ENCODE peak calls at places on chromosomes 13 and 19, in five cellular contexts. S is GDM1; R is NCI-H2171 treated with DMSO at 0.1 percent for 48 hours; J is hepatic stellate cell; L is activated T-cell treated with anti-CD3 and anti-CD28 coated beads, Interleukin-2, amount 50 U/mL, for 72 hours. U is an unnamed sample.

GRCh38 chr13:90867336-90867683 is 480.2 kb upstream of the MIR17HG start:
- DNase-seq in S (peak), R (peak), J (peak), L (peak), U (peak)

GRCh38 chr13:31538067-31539042 is 201.0 kb upstream of the RXFP2 start:
- DNase-seq in S (no peak), R (peak), J (peak), L (no peak), U (no peak)

GRCh38 chr13:43916828-43917227 is 37.1 kb downstream of the LACC1 start:
- DNase-seq in S (no peak), R (no peak), J (no peak), L (no peak), U (no peak)

GRCh38 chr13:113777311-113778260 is 18.6 kb downstream of the TMEM255B start:
- DNase-seq in S (no peak), R (no peak), J (no peak), L (no peak), U (no peak)

GRCh38 chr19:58035863-58036262 is 2.0 kb downstream of the ZSCAN1 start:
- DNase-seq in S (no peak), R (no peak), J (no peak), L (no peak), U (no peak)

GRCh38 chr19:39351537-39352037 is 9.4 kb downstream of the SAMD4B start:
- DNase-seq in S (no peak), R (peak), J (peak), L (peak), U (no peak)

GRCh38 chr19:3208317-3209207 is 15.9 kb upstream of the CELF5 start:
- DNase-seq in S (no peak), R (no peak), J (no peak), L (no peak), U (no peak)

GRCh38 chr13:97119899-97120745 is 102.0 kb upstream of the MBNL2 start:
- DNase-seq in S (no peak), R (no peak), J (no peak), L (no peak), U (no peak)

GRCh38 chr19:17209126-17210036 is 5.8 kb upstream of the USE1 start:
- DNase-seq in S (peak), R (no peak), J (no peak), L (peak), U (no peak)

GRCh38 chr13:56352901-56353300 is 787.8 kb upstream of the PRR20A start:
- DNase-seq in S (no peak), R (no peak), J (no peak), L (no peak), U (no peak)

GRCh38 chr13:107348471-107348870 is 780.5 kb upstream of the ARGLU1 start:
- DNase-seq in S (no peak), R (no peak), J (no peak), L (no peak), U (no peak)

GRCh38 chr19:1768248-1768647 is 14.9 kb downstream of the ONECUT3 start:
- DNase-seq in S (no peak), R (no peak), J (peak), L (no peak), U (no peak)

GRCh38 chr19:10189631-10190425 is 4.9 kb downstream of the DNMT1 start:
- DNase-seq in S (no peak), R (no peak), J (no peak), L (peak), U (no peak)

GRCh38 chr19:6740589-6741348 is 1.3 kb downstream of the TRIP10 start:
- DNase-seq in S (no peak), R (no peak), J (peak), L (peak), U (peak)

GRCh38 chr19:51271015-51271600 is 20.2 kb downstream of the SIGLECL1 start:
- DNase-seq in S (no peak), R (no peak), J (no peak), L (no peak), U (no peak)

U was measured in thyroid gland.